ENCODE peak calls at places on chromosomes 12 and 14, in five cellular contexts. T is psoas muscle, V is cardiac muscle cell, U is left lung, M is Peyer's patch. W is an unnamed sample.

GRCh38 chr12:19972325-19973288 is 395.7 kb upstream of the PDE3A start:
- DNase-seq in T (no peak), V (no peak), U (no peak), M (no peak), W (no peak)

GRCh38 chr14:104803280-104803915 is 2.5 kb downstream of the ZBTB42 start:
- DNase-seq in T (no peak), V (no peak), U (no peak), M (no peak), W (no peak)

GRCh38 chr12:109679716-109680520 is 33.7 kb upstream of the FAM222A start:
- DNase-seq in T (no peak), V (no peak), U (no peak), M (no peak), W (no peak)

GRCh38 chr12:43277630-43278267 is 274.3 kb downstream of the ADAMTS20 start:
- DNase-seq in T (no peak), V (peak), U (no peak), M (no peak), W (no peak)

GRCh38 chr12:28331130-28331529 is 140.9 kb downstream of the CCDC91 start:
- DNase-seq in T (no peak), V (peak), U (no peak), M (no peak), W (no peak)

GRCh38 chr12:118342115-118342514 is 30.6 kb downstream of the TAOK3 start:
- DNase-seq in T (no peak), V (no peak), U (no peak), M (no peak), W (no peak)

GRCh38 chr14:38790916-38791315 is 312.1 kb downstream of the SEC23A start:
- DNase-seq in T (no peak), V (no peak), U (no peak), M (no peak), W (no peak)

GRCh38 chr12:13772264-13772663 is 209.1 kb downstream of the GRIN2B start:
- DNase-seq in T (no peak), V (no peak), U (no peak), M (no peak), W (no peak)

GRCh38 chr12:76069339-76069738 is 15.1 kb downstream of the NAP1L1 start:
- DNase-seq in T (no peak), V (no peak), U (no peak), M (no peak), W (no peak)

GRCh38 chr12:116282371-116283286 is 5.1 kb upstream of the MED13L start:
- DNase-seq in T (no peak), V (no peak), U (no peak), M (no peak), W (no peak)

GRCh38 chr14:81819344-81819743 is 285.7 kb upstream of the SEL1L start:
- DNase-seq in T (no peak), V (no peak), U (no peak), M (no peak), W (no peak)

GRCh38 chr12:111045941-111046340 is 125.6 kb upstream of the MYL2 start:
- DNase-seq in T (no peak), V (no peak), U (no peak), M (no peak), W (no peak)

GRCh38 chr14:100914597-100915021 is 11.1 kb upstream of the RTL1 start:
- DNase-seq in T (no peak), V (no peak), U (no peak), M (no peak), W (no peak)

GRCh38 chr14:50379563-50379962 is 17.1 kb downstream of the CDKL1 start:
- DNase-seq in T (no peak), V (no peak), U (no peak), M (no peak), W (no peak)

GRCh38 chr12:115349711-115350110 is 665.7 kb upstream of the TBX3 start:
- DNase-seq in T (no peak), V (peak), U (no peak), M (no peak), W (no peak)

GRCh38 chr12:60205500-60205899 is 609.7 kb downstream of the SLC16A7 start:
- DNase-seq in T (no peak), V (peak), U (no peak), M (no peak), W (no peak)

GRCh38 chr14:50036637-50037036 is 79.7 kb downstream of the VCPKMT start:
- DNase-seq in T (no peak), V (no peak), U (no peak), M (no peak), W (no peak)

GRCh38 chr12:77893918-77894317 is 63.2 kb downstream of the NAV3 start:
- DNase-seq in T (no peak), V (peak), U (no peak), M (no peak), W (no peak)

GRCh38 chr14:79583738-79584405 is 627.4 kb downstream of the DIO2 start:
- DNase-seq in T (no peak), V (peak), U (no peak), M (no peak), W (no peak)

GRCh38 chr14:102930138-102930752 is 7.8 kb downstream of the AMN start:
- DNase-seq in T (peak), V (peak), U (no peak), M (no peak), W (no peak)

GRCh38 chr12:27462151-27462694 is 15.7 kb downstream of the SMCO2 start:
- DNase-seq in T (no peak), V (peak), U (no peak), M (no peak), W (no peak)

GRCh38 chr14:103684471-103684870 is 30.8 kb downstream of the XRCC3 start:
- DNase-seq in T (peak), V (no peak), U (no peak), M (no peak), W (no peak)

GRCh38 chr12:52382854-52383253 is 2.6 kb downstream of the KRT84 start:
- DNase-seq in T (no peak), V (no peak), U (no peak), M (no peak), W (no peak)

GRCh38 chr14:96400495-96400894 is 8.6 kb downstream of the AK7 start:
- DNase-seq in T (no peak), V (no peak), U (no peak), M (no peak), W (no peak)

GRCh38 chr12:5318874-5319273 is 113.0 kb upstream of the NTF3 start:
- DNase-seq in T (no peak), V (peak), U (no peak), M (no peak), W (no peak)

GRCh38 chr12:14408208-14408607 is 42.7 kb downstream of the ATF7IP start:
- DNase-seq in T (no peak), V (peak), U (no peak), M (no peak), W (no peak)

GRCh38 chr14:95548328-95548929 is 13.6 kb downstream of the GLRX5 start:
- DNase-seq in T (no peak), V (no peak), U (no peak), M (no peak), W (no peak)

GRCh38 chr12:120260607-120261006 is 4.9 kb downstream of the PXN start:
- DNase-seq in T (no peak), V (no peak), U (no peak), M (no peak), W (no peak)
- TF ChIP-seq CTCF in T (no peak), V (no peak), U (no peak), M (no peak), W (no peak)

GRCh38 chr12:131507881-131508280 is 203.0 kb upstream of the SFSWAP start:
- DNase-seq in T (no peak), V (no peak), U (no peak), M (no peak), W (no peak)
- TF ChIP-seq CTCF in T (no peak), V (no peak), U (no peak), M (no peak), W (no peak)

GRCh38 chr12:105761075-105761474 is 377.7 kb downstream of the NUAK1 start:
- DNase-seq in T (no peak), V (peak), U (no peak), M (no peak), W (no peak)

GRCh38 chr12:105754313-105754712 is 384.4 kb downstream of the NUAK1 start:
- DNase-seq in T (no peak), V (no peak), U (no peak), M (no peak), W (no peak)

GRCh38 chr12:105764216-105764835 is 374.4 kb downstream of the NUAK1 start:
- DNase-seq in T (no peak), V (peak), U (no peak), M (no peak), W (no peak)

DNA sequence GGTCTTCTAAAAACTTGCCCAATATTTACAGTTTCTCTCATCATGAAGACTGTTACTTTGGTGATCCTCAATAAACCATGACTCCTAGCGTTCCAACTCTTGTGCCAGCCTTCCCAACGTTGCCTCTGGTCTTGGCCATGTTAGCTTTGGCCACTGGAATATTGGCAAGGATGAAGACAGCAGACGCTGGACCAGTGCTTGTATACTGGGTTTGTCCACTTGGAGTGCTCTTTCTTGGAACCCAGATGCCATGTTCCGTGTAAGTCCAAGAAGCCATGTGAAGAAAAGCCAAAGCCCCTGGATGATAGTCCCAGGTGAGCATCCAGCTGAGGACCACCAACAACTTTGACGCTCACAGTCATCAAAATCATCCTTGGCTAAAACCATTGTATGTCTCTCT is 379.6 kb downstream of the NUAK1 start:
- DNase-seq in T (no peak), V (no peak), U (no peak), M (no peak), W (no peak)
- TF ChIP-seq CTCF in T (no peak), V (no peak), U (no peak), M (no peak), W (no peak)

DNA sequence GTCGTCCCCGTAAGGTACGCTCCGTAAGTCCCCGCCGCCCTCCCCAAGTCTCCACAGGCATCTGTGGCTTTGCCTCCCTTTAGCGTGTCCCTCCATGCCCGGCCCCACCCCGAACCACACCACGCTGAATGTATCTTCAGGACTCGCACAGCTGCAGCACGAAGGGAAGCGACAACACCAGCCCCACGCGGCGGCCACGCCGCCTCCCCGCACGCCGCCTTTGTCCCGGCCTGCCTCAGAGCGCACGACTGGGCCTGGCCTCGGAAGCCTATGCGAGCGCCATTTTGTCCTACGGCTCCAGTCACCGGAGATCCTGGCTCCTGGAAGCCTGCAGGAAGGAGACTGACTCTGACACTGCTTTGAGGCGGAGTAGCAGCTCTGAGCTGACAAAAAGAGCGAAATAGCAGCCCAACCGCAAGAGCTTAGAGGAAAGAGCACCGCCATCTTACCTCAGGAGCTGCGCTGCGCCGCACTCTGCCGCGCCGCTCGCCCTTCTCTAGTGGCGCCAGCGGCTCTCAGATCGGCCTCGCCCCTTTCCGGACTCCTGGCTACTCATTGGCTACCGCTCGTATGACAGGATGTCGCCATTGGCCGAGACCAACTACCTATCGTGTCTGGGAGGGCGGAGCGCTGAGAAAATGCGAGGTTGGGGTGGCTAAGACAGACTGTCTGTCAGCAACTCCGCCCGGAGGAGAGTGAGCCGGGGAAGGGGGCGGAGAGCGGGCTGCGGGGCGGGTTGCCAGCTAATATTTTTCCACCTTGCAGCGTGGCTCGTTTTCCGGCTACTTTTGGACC is at the start of gene KANSL2:
- DNase-seq in T (peak), V (peak), U (peak), M (peak), W (peak)
- TF ChIP-seq CTCF in T (no peak), V (no peak), U (no peak), M (peak), W (no peak)

DNA sequence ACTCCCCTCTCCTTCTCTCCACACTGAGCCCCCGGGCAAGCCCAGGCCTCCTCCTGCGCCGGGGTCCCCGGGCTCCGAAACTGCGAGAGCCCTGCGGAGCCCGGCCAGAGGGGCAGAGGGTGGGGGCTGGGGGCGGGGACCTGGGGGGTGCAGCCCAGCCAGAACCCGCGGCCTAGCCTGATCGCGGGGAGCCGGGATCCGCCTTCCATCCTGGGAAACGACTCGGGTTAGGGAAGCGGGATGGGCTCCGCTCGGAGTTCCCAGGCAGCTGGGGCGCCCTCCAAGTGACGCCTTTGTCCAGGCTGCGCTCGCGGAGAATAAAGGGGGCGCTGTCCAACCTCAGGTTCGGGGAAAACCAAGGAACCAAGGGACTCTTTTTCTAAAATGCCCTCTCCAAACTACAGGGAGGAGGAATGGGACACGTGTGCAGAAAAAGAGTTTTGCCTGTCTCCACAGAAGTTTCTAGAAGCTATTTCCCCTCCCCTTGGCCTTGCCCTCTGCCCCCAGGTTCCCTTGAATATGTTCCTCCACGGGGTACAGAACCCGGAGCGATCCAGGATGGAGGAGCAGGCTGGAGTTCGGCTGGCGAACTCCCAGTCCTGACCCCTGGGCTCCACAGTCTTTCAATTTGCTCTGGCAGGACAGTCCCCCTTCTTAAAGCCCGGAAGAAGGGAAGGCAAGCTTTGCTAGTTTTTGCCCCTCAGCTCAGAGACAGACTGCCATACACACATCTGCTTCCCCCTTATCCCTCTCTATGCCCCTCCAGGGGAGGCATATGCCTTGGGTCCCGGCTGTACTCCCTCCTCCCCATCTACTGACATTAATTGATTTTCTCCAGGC is 13.9 kb downstream of the NKX2-1 start:
- DNase-seq in T (no peak), V (no peak), U (no peak), M (no peak), W (no peak)
- TF ChIP-seq CTCF in T (no peak), V (no peak), U (no peak), M (no peak), W (no peak)